ENCODE peak calls at places on chromosomes 11 and 22, in six cellular contexts. B is astrocyte of the spinal cord; I is activated CD8-positive, alpha-beta T cell treated with anti-CD3 and anti-CD28 coated beads for 36 hours; O is PC-3; S is glutamatergic neuron; V is A549. J is an unnamed sample.

GRCh38 chr11:130118636-130119387 is 40.8 kb upstream of the ST14 start:
- DNase-seq in B (no peak), I (peak), O (no peak), S (no peak), V (no peak), J (peak)

GRCh38 chr11:456533-456932 is 6.5 kb downstream of the PTDSS2 start:
- DNase-seq in B (no peak), I (peak), O (no peak), S (no peak), V (no peak), J (no peak)

GRCh38 chr22:44360306-44360685 is 47.5 kb upstream of the SHISAL1 start:
- DNase-seq in B (no peak), I (no peak), O (no peak), S (no peak), V (no peak), J (no peak)

GRCh38 chr11:118126082-118126838 is 26.4 kb downstream of the SCN4B start:
- DNase-seq in B (no peak), I (no peak), O (peak), S (no peak), V (no peak), J (no peak)

GRCh38 chr11:19953909-19954308 is 206.4 kb downstream of the DBX1 start:
- DNase-seq in B (peak), I (no peak), O (peak), S (no peak), V (peak), J (no peak)

GRCh38 chr22:42065408-42066132 is 5.0 kb downstream of the NAGA start:
- DNase-seq in B (no peak), I (no peak), O (no peak), S (no peak), V (no peak), J (no peak)

GRCh38 chr11:5941951-5942350 is at the start of gene OR56A3:
- DNase-seq in B (no peak), I (no peak), O (no peak), S (no peak), V (no peak), J (no peak)

GRCh38 chr22:38941488-38941987 is 15.9 kb upstream of the APOBEC3A start:
- DNase-seq in B (no peak), I (peak), O (no peak), S (no peak), V (no peak), J (peak)

GRCh38 chr11:75532200-75532972 is 6.6 kb upstream of the GDPD5 start:
- DNase-seq in B (peak), I (peak), O (peak), S (peak), V (peak), J (peak)

GRCh38 chr22:50581950-50582561 is 593 bp downstream of the CHKB start:
- DNase-seq in B (no peak), I (peak), O (no peak), S (no peak), V (no peak), J (no peak)

GRCh38 chr22:42714768-42715430 is 5.8 kb downstream of the A4GALT start:
- DNase-seq in B (no peak), I (no peak), O (no peak), S (no peak), V (no peak), J (no peak)

GRCh38 chr22:37416806-37417205 is 10.5 kb downstream of the ELFN2 start:
- DNase-seq in B (no peak), I (peak), O (no peak), S (peak), V (no peak), J (no peak)

GRCh38 chr11:128465531-128465930 is 121.8 kb downstream of the ETS1 start:
- DNase-seq in B (no peak), I (no peak), O (no peak), S (no peak), V (no peak), J (no peak)

GRCh38 chr22:42800731-42801536 is 56.1 kb downstream of the ARFGAP3 start:
- DNase-seq in B (no peak), I (no peak), O (no peak), S (no peak), V (no peak), J (no peak)

GRCh38 chr22:49568751-49569285 is 258.9 kb downstream of the BRD1 start:
- DNase-seq in B (no peak), I (no peak), O (no peak), S (no peak), V (no peak), J (no peak)

GRCh38 chr11:88424881-88425280 is 87.3 kb upstream of the CTSC start:
- DNase-seq in B (no peak), I (no peak), O (no peak), S (no peak), V (no peak), J (no peak)

GRCh38 chr11:18064450-18065048 is 18.5 kb upstream of the TPH1 start:
- DNase-seq in B (no peak), I (no peak), O (no peak), S (no peak), V (no peak), J (no peak)

GRCh38 chr11:85947431-85948272 is 92.5 kb downstream of the CCDC83 start:
- DNase-seq in B (peak), I (peak), O (peak), S (no peak), V (peak), J (no peak)

GRCh38 chr11:18310800-18311340 is 11.1 kb downstream of the HPS5 start:
- DNase-seq in B (peak), I (no peak), O (no peak), S (no peak), V (no peak), J (no peak)

GRCh38 chr11:5922749-5923426 is 19.2 kb upstream of the OR56A3 start:
- DNase-seq in B (no peak), I (peak), O (peak), S (no peak), V (no peak), J (no peak)

GRCh38 chr11:37811349-37811748 is 1213.3 kb upstream of the RAG2 start:
- DNase-seq in B (no peak), I (no peak), O (no peak), S (no peak), V (no peak), J (no peak)

GRCh38 chr22:39383841-39384625 is 15.5 kb upstream of the TAB1 start:
- DNase-seq in B (no peak), I (no peak), O (no peak), S (no peak), V (no peak), J (no peak)

GRCh38 chr22:17964153-17964552 is 60.2 kb downstream of the MICAL3 start:
- DNase-seq in B (no peak), I (no peak), O (no peak), S (no peak), V (no peak), J (no peak)

GRCh38 chr11:45931739-45932138 is 9.3 kb downstream of the LARGE2 start:
- DNase-seq in B (no peak), I (no peak), O (no peak), S (no peak), V (no peak), J (peak)

GRCh38 chr11:68106165-68106940 is 14.8 kb downstream of the CHKA start:
- DNase-seq in B (no peak), I (no peak), O (no peak), S (no peak), V (no peak), J (no peak)

GRCh38 chr11:66530927-66531722 is 14.7 kb downstream of the ZDHHC24 start:
- DNase-seq in B (no peak), I (no peak), O (no peak), S (no peak), V (no peak), J (no peak)

GRCh38 chr11:113632981-113633380 is 73.1 kb downstream of the TMPRSS5 start:
- DNase-seq in B (peak), I (no peak), O (peak), S (no peak), V (no peak), J (no peak)

GRCh38 chr11:19519912-19520641 is 192.6 kb upstream of the NAV2 start:
- DNase-seq in B (no peak), I (no peak), O (no peak), S (peak), V (no peak), J (no peak)

GRCh38 chr22:30626413-30626812 is 9.2 kb upstream of the SLC35E4 start:
- DNase-seq in B (no peak), I (no peak), O (no peak), S (no peak), V (no peak), J (no peak)
- TF ChIP-seq CTCF in B (no peak), I (no peak), O (no peak), S (no peak), V (no peak), J (no peak)

GRCh38 chr11:64868904-64869570 is 9.4 kb downstream of the EHD1 start:
- DNase-seq in B (peak), I (no peak), O (peak), S (no peak), V (peak), J (no peak)

GRCh38 chr11:64867748-64868462 is 10.5 kb downstream of the EHD1 start:
- DNase-seq in B (no peak), I (no peak), O (peak), S (no peak), V (no peak), J (no peak)

GRCh38 chr11:64870176-64870892 is 8.1 kb downstream of the EHD1 start:
- DNase-seq in B (peak), I (no peak), O (peak), S (no peak), V (no peak), J (no peak)

GRCh38 chr11:64870893-64871849 is 7.2 kb downstream of the EHD1 start:
- DNase-seq in B (no peak), I (no peak), O (no peak), S (no peak), V (no peak), J (no peak)

DNA sequence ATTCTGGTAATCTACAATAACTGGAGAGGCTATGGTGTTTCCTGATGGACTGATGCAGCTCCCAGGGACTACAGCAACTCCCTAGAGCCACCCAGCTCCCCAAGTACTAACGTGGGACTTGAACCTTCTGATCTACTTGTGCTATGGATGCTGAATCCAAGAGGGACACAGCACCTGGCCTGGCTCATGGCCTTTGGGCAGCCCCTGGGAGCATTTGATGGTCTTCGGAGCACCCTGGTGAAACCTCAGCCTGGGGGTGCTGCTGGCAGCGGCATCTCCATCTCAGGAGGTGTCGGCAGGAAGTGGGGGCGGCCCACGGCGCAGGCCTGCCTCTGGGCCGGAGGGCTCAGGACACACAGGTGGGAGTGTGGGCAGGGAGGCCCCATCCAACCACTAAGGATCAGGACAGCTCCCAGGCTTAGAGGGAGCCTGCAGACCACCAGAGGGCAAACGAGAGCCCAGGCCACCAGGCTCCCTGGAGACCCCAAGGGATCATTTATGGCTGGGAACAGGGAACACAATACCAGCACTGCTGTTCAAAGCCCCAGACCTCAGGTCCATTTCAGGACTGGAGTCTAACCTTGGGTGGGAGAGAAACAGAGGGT is 8.7 kb downstream of the EHD1 start:
- DNase-seq in B (no peak), I (no peak), O (no peak), S (peak), V (no peak), J (no peak)
- TF ChIP-seq CTCF in B (peak), I (peak), O (no peak), S (peak), V (no peak), J (no peak)

GRCh38 chr11:9760180-9760550 is 96.3 kb downstream of the SWAP70 start:
- DNase-seq in B (peak), I (no peak), O (peak), S (no peak), V (no peak), J (no peak)

GRCh38 chr11:9757809-9758675 is 94.2 kb downstream of the SWAP70 start:
- DNase-seq in B (peak), I (peak), O (peak), S (peak), V (peak), J (peak)

GRCh38 chr11:9759519-9760179 is 95.8 kb downstream of the SWAP70 start:
- DNase-seq in B (peak), I (peak), O (peak), S (peak), V (peak), J (peak)

GRCh38 chr11:9756878-9757277 is 93.0 kb downstream of the SWAP70 start:
- DNase-seq in B (no peak), I (no peak), O (no peak), S (no peak), V (no peak), J (no peak)

GRCh38 chr11:9758676-9759518 is 95.0 kb downstream of the SWAP70 start:
- DNase-seq in B (peak), I (peak), O (peak), S (peak), V (peak), J (peak)
- TF ChIP-seq CTCF in B (peak), I (no peak), O (no peak), S (no peak), V (no peak), J (no peak)

GRCh38 chr22:28883917-28884753 is 763 bp downstream of the ZNRF3 start:
- DNase-seq in B (no peak), I (peak), O (peak), S (peak), V (peak), J (peak)
- TF ChIP-seq CTCF in B (no peak), I (peak), O (no peak), S (no peak), V (no peak), J (no peak)

DNA sequence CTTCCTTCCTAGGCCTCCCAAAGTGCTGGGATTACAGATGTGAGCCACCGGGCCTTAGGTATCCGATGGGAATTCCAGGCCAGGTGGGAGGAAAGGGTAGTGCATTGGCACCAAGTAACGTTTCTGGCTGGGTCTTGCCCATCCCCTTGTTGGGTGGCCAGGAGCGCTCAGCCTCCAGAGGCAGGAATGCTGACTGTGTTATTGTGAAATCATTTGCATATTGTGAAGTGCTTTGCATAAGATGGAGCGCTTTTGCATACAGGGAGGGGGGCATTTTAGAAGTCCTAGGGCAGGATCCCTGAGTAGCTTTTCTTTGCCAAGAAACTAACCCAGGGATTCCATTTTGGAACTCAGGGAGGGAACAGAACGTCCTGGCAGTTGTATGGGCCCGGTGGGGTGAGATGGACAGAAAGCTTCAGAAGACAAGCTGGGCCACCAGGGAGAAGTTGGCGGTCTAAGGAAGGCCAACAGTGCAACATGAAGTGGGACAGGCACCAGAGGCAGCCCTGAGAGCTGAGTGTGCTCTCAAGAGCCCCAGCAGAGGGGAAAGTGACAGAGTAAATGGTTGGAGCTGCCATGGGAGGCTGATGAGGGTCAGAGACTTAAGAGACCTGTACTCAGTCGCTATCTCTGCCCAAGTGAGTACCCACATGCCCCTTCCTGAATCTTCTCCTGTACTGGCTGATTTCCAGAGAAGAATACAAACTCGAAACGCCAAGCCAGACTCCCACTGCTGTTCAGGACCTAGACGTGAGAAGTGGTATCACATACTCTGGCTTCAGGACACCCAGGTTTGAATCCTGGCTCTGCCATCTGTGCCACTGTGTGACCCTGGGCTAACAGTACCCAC is 1.3 kb upstream of the SLC39A13 start:
- DNase-seq in B (no peak), I (no peak), O (no peak), S (no peak), V (no peak), J (no peak)
- TF ChIP-seq CTCF in B (no peak), I (no peak), O (no peak), S (no peak), V (no peak), J (no peak)

DNA sequence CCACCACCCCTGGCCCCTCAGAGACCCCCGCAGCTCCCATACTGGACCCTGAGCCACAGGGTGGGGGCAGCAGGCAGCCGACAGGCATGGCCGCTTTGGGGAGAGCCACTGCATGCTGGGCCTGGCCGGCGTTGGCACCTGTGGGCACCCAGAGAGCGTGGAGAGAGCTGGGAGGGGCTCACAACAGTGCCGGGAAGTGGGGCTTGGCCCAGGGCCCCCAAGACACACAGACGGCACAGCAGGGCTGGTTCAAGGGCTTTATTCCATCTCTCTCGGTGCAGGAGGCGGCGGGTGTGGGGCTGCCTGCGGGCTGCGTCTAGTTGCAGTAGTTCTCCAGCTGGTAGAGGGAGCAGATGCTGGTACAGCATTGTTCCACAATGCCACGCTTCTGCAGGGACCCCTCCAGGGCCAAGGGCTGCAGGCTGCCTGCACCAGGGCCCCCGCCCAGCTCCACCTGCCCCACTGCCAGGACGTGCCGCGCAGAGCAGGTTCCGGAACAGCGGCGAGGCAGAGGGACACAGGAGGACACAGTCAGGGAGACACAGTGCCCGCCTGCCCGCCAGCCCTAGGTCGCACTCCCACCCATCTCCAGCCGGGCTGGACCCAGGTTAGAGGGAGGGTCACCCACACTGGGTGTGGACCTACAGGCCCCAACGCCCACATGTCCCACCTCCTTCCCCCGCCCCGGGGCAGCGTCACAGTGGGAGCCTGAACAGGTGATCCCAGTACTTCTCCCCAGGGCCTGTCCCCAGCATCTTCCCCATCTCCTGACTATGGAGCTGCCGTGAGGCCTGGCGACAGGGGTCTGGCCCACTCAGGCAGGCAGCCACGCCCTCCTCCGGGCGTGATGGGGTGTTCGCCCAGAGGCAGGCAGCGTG is 1.2 kb downstream of the INS start:
- DNase-seq in B (no peak), I (no peak), O (no peak), S (no peak), V (no peak), J (no peak)
- TF ChIP-seq CTCF in B (no peak), I (no peak), O (no peak), S (no peak), V (no peak), J (no peak)

GRCh38 chr11:31884080-31884479 is 73.0 kb upstream of the PAX6 start:
- DNase-seq in B (no peak), I (no peak), O (no peak), S (no peak), V (no peak), J (no peak)

GRCh38 chr11:31883435-31883834 is 72.3 kb upstream of the PAX6 start:
- DNase-seq in B (no peak), I (no peak), O (no peak), S (no peak), V (no peak), J (no peak)

GRCh38 chr11:31881825-31882224 is 70.7 kb upstream of the PAX6 start:
- DNase-seq in B (no peak), I (no peak), O (peak), S (no peak), V (no peak), J (no peak)

GRCh38 chr11:31882951-31883392 is 71.8 kb upstream of the PAX6 start:
- DNase-seq in B (peak), I (no peak), O (peak), S (peak), V (no peak), J (no peak)

GRCh38 chr11:31887180-31887579 is 76.1 kb upstream of the PAX6 start:
- DNase-seq in B (no peak), I (peak), O (peak), S (peak), V (no peak), J (no peak)
- TF ChIP-seq CTCF in B (no peak), I (no peak), O (peak), S (peak), V (no peak), J (no peak)

DNA sequence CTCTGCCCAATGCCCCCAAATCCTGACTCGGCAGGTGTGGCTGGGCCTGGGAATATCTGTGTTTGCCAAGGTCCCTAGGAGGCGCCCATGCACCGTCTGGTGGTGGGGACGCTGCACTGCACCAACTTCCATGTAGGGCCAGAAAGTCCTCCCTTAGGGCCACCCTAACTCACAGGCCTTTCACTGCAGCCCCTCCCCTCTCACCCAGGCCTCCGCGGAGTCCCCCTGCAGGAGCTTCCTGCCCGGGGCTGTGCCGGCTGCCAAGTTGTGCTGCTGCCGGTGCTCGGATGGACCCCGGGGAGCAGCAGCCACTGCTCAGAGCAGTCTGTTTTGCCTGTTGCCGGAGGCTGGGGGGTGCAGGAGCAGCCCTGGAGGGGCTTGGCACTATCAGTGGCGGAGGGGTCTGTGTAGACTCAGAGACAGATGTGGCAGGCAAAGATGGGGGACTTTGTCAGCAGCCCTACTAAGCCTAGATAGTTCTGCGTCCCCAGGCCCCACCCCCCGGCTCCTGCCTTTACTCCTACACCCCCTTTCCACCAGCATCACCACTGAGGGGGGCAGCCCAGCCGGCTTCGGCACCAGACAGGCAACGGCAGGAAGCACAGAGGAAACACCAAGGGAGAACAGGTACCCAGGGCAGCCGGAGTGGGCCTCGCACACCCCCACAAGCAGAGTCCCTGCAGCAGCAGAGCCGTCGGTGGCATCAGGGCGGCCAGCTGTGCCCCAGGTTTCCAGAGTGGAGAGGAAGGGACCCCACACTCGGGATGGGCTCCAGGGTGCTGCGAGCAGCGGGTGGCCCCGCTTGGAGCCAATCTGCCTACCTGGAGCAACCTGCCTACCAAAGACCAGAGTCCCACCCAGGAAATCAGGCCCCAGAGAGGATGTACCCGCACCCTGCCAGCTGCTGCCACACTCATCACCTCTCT is 124.3 kb downstream of the TRIM29 start:
- DNase-seq in B (peak), I (peak), O (peak), S (peak), V (peak), J (no peak)
- TF ChIP-seq CTCF in B (peak), I (peak), O (peak), S (peak), V (peak), J (no peak)

J was measured in activated B cell treated with CpG ODN at 0.5 μM for 24 hours.